ENCODE peak calls at places on chromosome 12, in ten cellular contexts. One of them, this sample, is unnamed.

GRCh38 chr12:132061641-132062430 is 82.3 kb downstream of the DDX51 start:
- DNase-seq in iris pigment epithelial cell: no peak
- DNase-seq in adipocyte: no peak
- DNase-seq in left cardiac atrium: no peak
- DNase-seq in HTR-8/SVneo: no peak
- DNase-seq in HFFc6: no peak
- DNase-seq in NCI-H1930: no peak
- DNase-seq in SK-N-SH: no peak
- DNase-seq in stimulated activated CD8-positive, alpha-beta memory T cell treated with anti-CD3 and anti-CD28 coated beads, Interleukin-2, amount 100 ng/mL, for 1 hour: no peak
- DNase-seq in cardiac fibroblast: no peak
- DNase-seq in this sample: no peak

GRCh38 chr12:119594772-119595445 is 1.3 kb downstream of the TMEM233 start:
- DNase-seq in adipocyte: no peak
- DNase-seq in left cardiac atrium: peak
- DNase-seq in stimulated activated CD8-positive, alpha-beta memory T cell treated with anti-CD3 and anti-CD28 coated beads, Interleukin-2, amount 100 ng/mL, for 1 hour: no peak
- DNase-seq in NCI-H1930: no peak
- DNase-seq in cardiac fibroblast: no peak
- DNase-seq in iris pigment epithelial cell: peak
- DNase-seq in HFFc6: no peak
- DNase-seq in HTR-8/SVneo: no peak
- DNase-seq in SK-N-SH: peak
- DNase-seq in this sample: no peak

GRCh38 chr12:6535960-6536847 is 1.9 kb downstream of the GAPDH start:
- DNase-seq in stimulated activated CD8-positive, alpha-beta memory T cell treated with anti-CD3 and anti-CD28 coated beads, Interleukin-2, amount 100 ng/mL, for 1 hour: no peak
- DNase-seq in NCI-H1930: no peak
- DNase-seq in left cardiac atrium: no peak
- DNase-seq in HTR-8/SVneo: no peak
- DNase-seq in HFFc6: no peak
- DNase-seq in cardiac fibroblast: no peak
- DNase-seq in SK-N-SH: no peak
- DNase-seq in adipocyte: peak
- DNase-seq in iris pigment epithelial cell: peak
- DNase-seq in this sample: no peak

GRCh38 chr12:65891219-65891618 is 66.9 kb downstream of the HMGA2 start:
- DNase-seq in HFFc6: peak
- DNase-seq in NCI-H1930: no peak
- DNase-seq in adipocyte: peak
- DNase-seq in cardiac fibroblast: no peak
- DNase-seq in left cardiac atrium: no peak
- DNase-seq in HTR-8/SVneo: no peak
- DNase-seq in SK-N-SH: no peak
- DNase-seq in iris pigment epithelial cell: peak
- DNase-seq in stimulated activated CD8-positive, alpha-beta memory T cell treated with anti-CD3 and anti-CD28 coated beads, Interleukin-2, amount 100 ng/mL, for 1 hour: no peak
- DNase-seq in this sample: peak

GRCh38 chr12:124626841-124627502 is 59.6 kb upstream of the NCOR2 start:
- DNase-seq in left cardiac atrium: peak
- DNase-seq in iris pigment epithelial cell: peak
- DNase-seq in HFFc6: no peak
- DNase-seq in cardiac fibroblast: peak
- DNase-seq in HTR-8/SVneo: no peak
- DNase-seq in NCI-H1930: no peak
- DNase-seq in stimulated activated CD8-positive, alpha-beta memory T cell treated with anti-CD3 and anti-CD28 coated beads, Interleukin-2, amount 100 ng/mL, for 1 hour: no peak
- DNase-seq in adipocyte: peak
- DNase-seq in SK-N-SH: no peak
- DNase-seq in this sample: peak

GRCh38 chr12:27766587-27766986 is 13.4 kb upstream of the KLHL42 start:
- DNase-seq in left cardiac atrium: no peak
- DNase-seq in stimulated activated CD8-positive, alpha-beta memory T cell treated with anti-CD3 and anti-CD28 coated beads, Interleukin-2, amount 100 ng/mL, for 1 hour: no peak
- DNase-seq in cardiac fibroblast: no peak
- DNase-seq in HFFc6: no peak
- DNase-seq in iris pigment epithelial cell: no peak
- DNase-seq in SK-N-SH: no peak
- DNase-seq in NCI-H1930: no peak
- DNase-seq in HTR-8/SVneo: no peak
- DNase-seq in adipocyte: no peak
- DNase-seq in this sample: no peak

GRCh38 chr12:74537707-74538385 is at the start of gene ATXN7L3B:
- DNase-seq in SK-N-SH: peak
- DNase-seq in stimulated activated CD8-positive, alpha-beta memory T cell treated with anti-CD3 and anti-CD28 coated beads, Interleukin-2, amount 100 ng/mL, for 1 hour: peak
- DNase-seq in adipocyte: peak
- DNase-seq in iris pigment epithelial cell: peak
- DNase-seq in NCI-H1930: peak
- DNase-seq in cardiac fibroblast: peak
- DNase-seq in left cardiac atrium: peak
- DNase-seq in HFFc6: peak
- DNase-seq in HTR-8/SVneo: peak
- DNase-seq in this sample: peak

GRCh38 chr12:79420146-79420618 is 270.6 kb downstream of the PAWR start:
- DNase-seq in adipocyte: peak
- DNase-seq in iris pigment epithelial cell: peak
- DNase-seq in NCI-H1930: no peak
- DNase-seq in SK-N-SH: no peak
- DNase-seq in cardiac fibroblast: peak
- DNase-seq in stimulated activated CD8-positive, alpha-beta memory T cell treated with anti-CD3 and anti-CD28 coated beads, Interleukin-2, amount 100 ng/mL, for 1 hour: no peak
- DNase-seq in HFFc6: peak
- DNase-seq in HTR-8/SVneo: peak
- DNase-seq in left cardiac atrium: no peak
- DNase-seq in this sample: peak

GRCh38 chr12:59803735-59804134 is 207.9 kb downstream of the SLC16A7 start:
- DNase-seq in SK-N-SH: no peak
- DNase-seq in left cardiac atrium: no peak
- DNase-seq in NCI-H1930: no peak
- DNase-seq in cardiac fibroblast: no peak
- DNase-seq in adipocyte: no peak
- DNase-seq in HTR-8/SVneo: peak
- DNase-seq in stimulated activated CD8-positive, alpha-beta memory T cell treated with anti-CD3 and anti-CD28 coated beads, Interleukin-2, amount 100 ng/mL, for 1 hour: no peak
- DNase-seq in iris pigment epithelial cell: peak
- DNase-seq in HFFc6: peak
- DNase-seq in this sample: no peak

GRCh38 chr12:17132336-17132735 is 526.4 kb upstream of the LMO3 start:
- DNase-seq in left cardiac atrium: no peak
- DNase-seq in SK-N-SH: no peak
- DNase-seq in adipocyte: no peak
- DNase-seq in cardiac fibroblast: no peak
- DNase-seq in iris pigment epithelial cell: no peak
- DNase-seq in HFFc6: no peak
- DNase-seq in stimulated activated CD8-positive, alpha-beta memory T cell treated with anti-CD3 and anti-CD28 coated beads, Interleukin-2, amount 100 ng/mL, for 1 hour: no peak
- DNase-seq in NCI-H1930: no peak
- DNase-seq in HTR-8/SVneo: no peak
- DNase-seq in this sample: no peak

GRCh38 chr12:3130053-3130805 is 53.0 kb downstream of the TSPAN9 start:
- DNase-seq in adipocyte: no peak
- DNase-seq in iris pigment epithelial cell: no peak
- DNase-seq in cardiac fibroblast: no peak
- DNase-seq in HFFc6: no peak
- DNase-seq in left cardiac atrium: no peak
- DNase-seq in NCI-H1930: no peak
- DNase-seq in HTR-8/SVneo: no peak
- DNase-seq in stimulated activated CD8-positive, alpha-beta memory T cell treated with anti-CD3 and anti-CD28 coated beads, Interleukin-2, amount 100 ng/mL, for 1 hour: no peak
- DNase-seq in SK-N-SH: peak
- DNase-seq in this sample: no peak

GRCh38 chr12:56634242-56634836 is 4.2 kb upstream of the BAZ2A start:
- DNase-seq in NCI-H1930: peak
- DNase-seq in SK-N-SH: peak
- DNase-seq in iris pigment epithelial cell: peak
- DNase-seq in HFFc6: no peak
- DNase-seq in cardiac fibroblast: peak
- DNase-seq in stimulated activated CD8-positive, alpha-beta memory T cell treated with anti-CD3 and anti-CD28 coated beads, Interleukin-2, amount 100 ng/mL, for 1 hour: no peak
- DNase-seq in adipocyte: peak
- DNase-seq in left cardiac atrium: peak
- DNase-seq in HTR-8/SVneo: no peak
- DNase-seq in this sample: no peak

GRCh38 chr12:104108755-104109445 is 29.1 kb downstream of the NFYB start:
- DNase-seq in cardiac fibroblast: peak
- DNase-seq in adipocyte: peak
- DNase-seq in SK-N-SH: peak
- DNase-seq in HTR-8/SVneo: peak
- DNase-seq in left cardiac atrium: peak
- DNase-seq in NCI-H1930: peak
- DNase-seq in stimulated activated CD8-positive, alpha-beta memory T cell treated with anti-CD3 and anti-CD28 coated beads, Interleukin-2, amount 100 ng/mL, for 1 hour: peak
- DNase-seq in iris pigment epithelial cell: peak
- DNase-seq in HFFc6: peak
- DNase-seq in this sample: peak

GRCh38 chr12:93146278-93146939 is 217.3 kb upstream of the EEA1 start:
- DNase-seq in iris pigment epithelial cell: peak
- DNase-seq in stimulated activated CD8-positive, alpha-beta memory T cell treated with anti-CD3 and anti-CD28 coated beads, Interleukin-2, amount 100 ng/mL, for 1 hour: no peak
- DNase-seq in cardiac fibroblast: peak
- DNase-seq in adipocyte: no peak
- DNase-seq in HTR-8/SVneo: no peak
- DNase-seq in NCI-H1930: no peak
- DNase-seq in HFFc6: no peak
- DNase-seq in SK-N-SH: no peak
- DNase-seq in left cardiac atrium: no peak
- DNase-seq in this sample: no peak